ENCODE peak calls at places on chromosomes 1 and 21, in seven cellular contexts. V is HCT116, R is GM12878, F is H1, E is SK-N-SH, G is K562, U is HepG2. H is an unnamed sample.

GRCh38 chr1:231376875-231377549 is 38.9 kb downstream of the SPRTN start:
- DNase-seq in V (no peak), R (no peak), F (no peak), E (no peak), G (no peak), U (no peak), H (no peak)

GRCh38 chr1:198212675-198213074 is 55.9 kb downstream of the NEK7 start:
- DNase-seq in V (no peak), R (no peak), F (no peak), E (no peak), G (no peak), U (no peak), H (no peak)

GRCh38 chr21:37072239-37072987 is 458 bp downstream of the PIGP start:
- DNase-seq in V (no peak), R (no peak), F (no peak), E (no peak), G (no peak), U (no peak), H (no peak)

GRCh38 chr1:12499574-12500245 is 118.3 kb downstream of the DHRS3 start:
- DNase-seq in V (no peak), R (no peak), F (no peak), E (no peak), G (no peak), U (no peak), H (no peak)

GRCh38 chr1:201376464-201377374 is 761 bp downstream of the TNNT2 start:
- DNase-seq in V (peak; percentile 59), R (no peak), F (peak; percentile 86), E (peak; percentile 58), G (peak; percentile 78), U (peak; percentile 39), H (peak; percentile 96)

GRCh38 chr1:247077768-247078314 is 770 bp downstream of the ZNF670 start:
- DNase-seq in V (no peak), R (peak; percentile 8), F (no peak), E (peak; percentile 32), G (no peak), U (peak; percentile 20), H (no peak)

GRCh38 chr1:226763741-226764264 is 24.7 kb upstream of the ITPKB start:
- DNase-seq in V (no peak), R (no peak), F (peak; percentile 51), E (peak; percentile 33), G (no peak), U (no peak), H (peak; percentile 92)

GRCh38 chr1:157985473-157985872 is 8.0 kb upstream of the KIRREL1 start:
- DNase-seq in V (no peak), R (no peak), F (no peak), E (no peak), G (no peak), U (no peak), H (peak; percentile 51)

GRCh38 chr1:38004284-38005101 is 821 bp downstream of the FHL3 start:
- DNase-seq in V (no peak), R (no peak), F (no peak), E (peak; percentile 50), G (no peak), U (no peak), H (no peak)

GRCh38 chr1:38581396-38581795 is 278.2 kb downstream of the RRAGC start:
- DNase-seq in V (no peak), R (no peak), F (no peak), E (no peak), G (no peak), U (no peak), H (no peak)

GRCh38 chr1:85748120-85748519 is 39.9 kb upstream of the ZNHIT6 start:
- DNase-seq in V (no peak), R (no peak), F (no peak), E (no peak), G (no peak), U (no peak), H (no peak)

GRCh38 chr21:33481314-33481943 is 1.7 kb upstream of the TMEM50B start:
- DNase-seq in V (no peak), R (no peak), F (no peak), E (no peak), G (no peak), U (no peak), H (no peak)

GRCh38 chr1:153985984-153986761 is at the start of gene RAB13:
- DNase-seq in V (peak; percentile 61), R (no peak), F (no peak), E (peak; percentile 92), G (peak; percentile 89), U (peak; percentile 81), H (peak; percentile 86)

GRCh38 chr1:203440780-203441179 is 34.8 kb upstream of the PRELP start:
- DNase-seq in V (no peak), R (no peak), F (no peak), E (peak; percentile 61), G (no peak), U (no peak), H (peak; percentile 40)

GRCh38 chr1:8464377-8464776 is 146.5 kb downstream of the SLC45A1 start:
- DNase-seq in V (no peak), R (no peak), F (no peak), E (no peak), G (no peak), U (no peak), H (no peak)

GRCh38 chr1:104932030-104932915 is 1182.6 kb downstream of the AMY1C start:
- DNase-seq in V (no peak), R (no peak), F (no peak), E (no peak), G (no peak), U (no peak), H (no peak)

GRCh38 chr1:216015116-216015515 is 408.1 kb downstream of the USH2A start:
- DNase-seq in V (no peak), R (no peak), F (no peak), E (no peak), G (no peak), U (no peak), H (no peak)

GRCh38 chr21:15134711-15135110 is 69.9 kb upstream of the NRIP1 start:
- DNase-seq in V (no peak), R (no peak), F (no peak), E (no peak), G (no peak), U (no peak), H (no peak)

GRCh38 chr1:84715620-84716019 is 25.4 kb upstream of the SSX2IP start:
- DNase-seq in V (no peak), R (no peak), F (no peak), E (no peak), G (no peak), U (no peak), H (no peak)

DNA sequence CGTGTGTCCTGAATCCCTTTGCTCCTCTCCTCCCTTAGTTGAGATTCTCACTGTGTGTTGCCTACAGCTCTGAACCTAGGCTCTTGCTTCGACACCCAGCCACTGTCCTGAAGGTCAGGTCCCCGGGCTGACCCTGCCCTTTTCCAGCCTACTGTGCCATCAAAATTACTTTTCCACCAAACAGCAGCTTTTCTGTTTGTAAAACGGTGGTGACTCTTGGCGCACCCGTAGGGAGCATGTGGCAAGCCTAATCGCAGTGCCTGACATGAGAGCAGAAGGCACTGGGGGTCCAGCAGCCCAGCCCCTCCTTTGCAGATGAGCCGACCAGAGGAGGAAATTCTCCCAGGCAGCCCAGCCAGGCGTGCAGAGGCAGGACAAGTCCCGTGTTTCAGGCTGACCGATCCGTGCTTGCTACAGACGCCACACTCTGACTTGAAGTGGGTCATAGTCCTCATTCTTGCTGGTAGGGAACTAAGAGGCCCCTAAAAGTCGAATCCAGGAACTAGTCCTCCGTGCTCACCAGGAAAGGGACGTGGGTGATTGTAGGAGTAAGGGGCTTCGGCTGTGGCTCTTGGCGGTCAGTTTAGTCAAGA is 6.8 kb downstream of the GPR137B start:
- DNase-seq in V (no peak), R (no peak), F (no peak), E (no peak), G (no peak), U (no peak), H (no peak)
- H3K4me1 ChIP-seq in V (no peaks in the 10 kb centered on the region), R (peaks cover 26% of the 10 kb centered on the region), F (peaks cover 6% of the 10 kb centered on the region), E (peaks cover 7% of the 10 kb centered on the region), G (no peaks in the 10 kb centered on the region), U (no peaks in the 10 kb centered on the region), H (peaks cover 15% of the 10 kb centered on the region)

GRCh38 chr1:17829579-17829978 is 74.4 kb downstream of the ACTL8 start:
- DNase-seq in V (no peak), R (no peak), F (no peak), E (peak; percentile 70), G (no peak), U (no peak), H (no peak)
- TF ChIP-seq YY1 in V (no peak), R (no peak), F (no peak), E (no peak), G (no peak), U (no peak), H (no peak)

GRCh38 chr1:920008-920407 is 3.7 kb upstream of the SAMD11 start:
- DNase-seq in V (no peak), R (no peak), F (no peak), E (no peak), G (no peak), U (no peak), H (no peak)

GRCh38 chr1:918353-918752 is 5.4 kb upstream of the SAMD11 start:
- DNase-seq in V (no peak), R (no peak), F (no peak), E (no peak), G (no peak), U (no peak), H (no peak)

GRCh38 chr1:918843-919242 is 4.9 kb upstream of the SAMD11 start:
- DNase-seq in V (no peak), R (no peak), F (no peak), E (no peak), G (no peak), U (no peak), H (no peak)

GRCh38 chr1:920506-920905 is 3.2 kb upstream of the SAMD11 start:
- DNase-seq in V (no peak), R (no peak), F (no peak), E (no peak), G (no peak), U (no peak), H (no peak)

GRCh38 chr1:919271-919872 is 4.4 kb upstream of the SAMD11 start:
- DNase-seq in V (no peak), R (no peak), F (no peak), E (peak; percentile 69), G (no peak), U (no peak), H (no peak)
- H3K27me3 ChIP-seq in V (peaks cover 37% of the 10 kb centered on the region), R (peaks cover 9% of the 10 kb centered on the region), F (peaks cover 96% of the 10 kb centered on the region), E (no peaks in the 10 kb centered on the region), G (peaks cover 34% of the 10 kb centered on the region), U (peaks cover 49% of the 10 kb centered on the region), H (peaks cover 89% of the 10 kb centered on the region)

GRCh38 chr1:207857447-207857846 is 53.5 kb downstream of the CD34 start:
- DNase-seq in V (no peak), R (no peak), F (no peak), E (no peak), G (no peak), U (no peak), H (no peak)
- H3K4me1 ChIP-seq in V (no peaks in the 10 kb centered on the region), R (peaks cover 11% of the 10 kb centered on the region), F (no peaks in the 10 kb centered on the region), E (no peaks in the 10 kb centered on the region), G (peaks cover 4% of the 10 kb centered on the region), U (peaks cover 35% of the 10 kb centered on the region), H (no peaks in the 10 kb centered on the region)

GRCh38 chr1:94068831-94069648 is 51.9 kb downstream of the ABCA4 start:
- DNase-seq in V (no peak), R (no peak), F (no peak), E (no peak), G (no peak), U (peak; percentile 87), H (no peak)
- TF ChIP-seq YY1 in V (no peak), R (no peak), F (no peak), E (no peak), G (no peak), U (no peak), H (no peak)